ENCODE peak calls at places on chromosomes 3 and 15, in four cellular contexts. L is HepG2, A is A549, U is K562. Q is an unnamed sample.

GRCh38 chr3:149177122-149177521 is 44.5 kb downstream of the CP start:
- DNase-seq in A (no peak), U (no peak), L (no peak), Q (no peak)

GRCh38 chr3:187734841-187735240 is 10.4 kb downstream of the BCL6 start:
- DNase-seq in A (no peak), U (no peak), L (no peak), Q (no peak)

GRCh38 chr3:38453075-38453913 is at the start of gene ACVR2B:
- DNase-seq in L (peak; percentile 65), U (peak; percentile 99), A (peak; percentile 81), Q (no peak)

GRCh38 chr15:77966540-77967290 is 110.8 kb downstream of the TBC1D2B start:
- DNase-seq in L (peak; percentile 32), U (peak; percentile 66), A (peak; percentile 92), Q (no peak)

GRCh38 chr3:123636431-123636841 is 51.6 kb upstream of the HACD2 start:
- DNase-seq in U (peak; percentile 89), A (no peak), L (no peak), Q (no peak)

GRCh38 chr3:124768812-124769211 is 38.6 kb downstream of the UMPS start:
- DNase-seq in L (peak; percentile 42), A (peak; percentile 90), U (peak; percentile 44), Q (no peak)

GRCh38 chr3:192802957-192803899 is 75.9 kb upstream of the FGF12 start:
- DNase-seq in A (peak; percentile 50), U (no peak), L (peak; percentile 27), Q (no peak)

GRCh38 chr3:148861277-148861869 is 3.7 kb upstream of the CPA3 start:
- DNase-seq in A (peak; percentile 29), U (peak; percentile 49), L (peak; percentile 29), Q (no peak)

GRCh38 chr15:87570186-87570585 is 686.4 kb downstream of the NTRK3 start:
- DNase-seq in U (no peak), L (no peak), A (no peak), Q (no peak)

GRCh38 chr15:99729920-99730319 is 3.3 kb downstream of the LYSMD4 start:
- DNase-seq in L (no peak), A (no peak), U (no peak), Q (no peak)

GRCh38 chr3:151107701-151108100 is 22.2 kb downstream of the MED12L start:
- DNase-seq in L (no peak), A (no peak), U (no peak), Q (no peak)

GRCh38 chr3:187101184-187102072 is 37.9 kb downstream of the RPL39L start:
- DNase-seq in U (peak; percentile 42), A (peak; percentile 8), L (peak; percentile 43), Q (no peak)

GRCh38 chr3:27728195-27729087 is 6.3 kb upstream of the EOMES start:
- DNase-seq in U (peak; percentile 42), L (peak; percentile 29), A (no peak), Q (no peak)

GRCh38 chr15:33330931-33331330 is 20.2 kb downstream of the RYR3 start:
- DNase-seq in A (no peak), U (no peak), L (no peak), Q (no peak)

GRCh38 chr3:52456169-52456799 is 880 bp downstream of the NISCH start:
- DNase-seq in L (no peak), A (no peak), U (peak; percentile 47), Q (no peak)

GRCh38 chr3:172181936-172182708 is 142.7 kb downstream of the FNDC3B start:
- DNase-seq in U (no peak), A (no peak), L (no peak), Q (no peak)

GRCh38 chr3:119322523-119323400 is 28.6 kb downstream of the ARHGAP31 start:
- DNase-seq in A (peak; percentile 66), L (peak; percentile 56), U (peak; percentile 67), Q (peak; percentile 73)

GRCh38 chr3:170528731-170529130 is 57.1 kb downstream of the SLC7A14 start:
- DNase-seq in L (no peak), U (no peak), A (no peak), Q (no peak)

GRCh38 chr3:66561374-66561773 is 60.6 kb upstream of the LRIG1 start:
- DNase-seq in A (no peak), L (no peak), U (no peak), Q (no peak)

GRCh38 chr3:29720660-29721059 is 439.8 kb downstream of the RBMS3 start:
- DNase-seq in U (no peak), A (no peak), L (no peak), Q (no peak)

GRCh38 chr15:52288986-52289385 is 6.6 kb downstream of the MYO5C start:
- DNase-seq in U (no peak), L (no peak), A (no peak), Q (no peak)

GRCh38 chr3:113678773-113679172 is 17.7 kb downstream of the USF3 start:
- DNase-seq in L (no peak), A (no peak), U (no peak), Q (no peak)

GRCh38 chr3:126125781-126126251 is 41.9 kb upstream of the SLC41A3 start:
- DNase-seq in U (no peak), L (no peak), A (no peak), Q (no peak)
- TF ChIP-seq SMC3 in U (no peak), L (no peak), A (no peak), Q (no peak)

GRCh38 chr15:89743594-89743993 is 7.5 kb downstream of the MESP1 start:
- DNase-seq in L (no peak), U (no peak), A (no peak), Q (no peak)
- TF ChIP-seq MAX in L (no peak), U (no peak), A (no peak), Q (no peak)

DNA sequence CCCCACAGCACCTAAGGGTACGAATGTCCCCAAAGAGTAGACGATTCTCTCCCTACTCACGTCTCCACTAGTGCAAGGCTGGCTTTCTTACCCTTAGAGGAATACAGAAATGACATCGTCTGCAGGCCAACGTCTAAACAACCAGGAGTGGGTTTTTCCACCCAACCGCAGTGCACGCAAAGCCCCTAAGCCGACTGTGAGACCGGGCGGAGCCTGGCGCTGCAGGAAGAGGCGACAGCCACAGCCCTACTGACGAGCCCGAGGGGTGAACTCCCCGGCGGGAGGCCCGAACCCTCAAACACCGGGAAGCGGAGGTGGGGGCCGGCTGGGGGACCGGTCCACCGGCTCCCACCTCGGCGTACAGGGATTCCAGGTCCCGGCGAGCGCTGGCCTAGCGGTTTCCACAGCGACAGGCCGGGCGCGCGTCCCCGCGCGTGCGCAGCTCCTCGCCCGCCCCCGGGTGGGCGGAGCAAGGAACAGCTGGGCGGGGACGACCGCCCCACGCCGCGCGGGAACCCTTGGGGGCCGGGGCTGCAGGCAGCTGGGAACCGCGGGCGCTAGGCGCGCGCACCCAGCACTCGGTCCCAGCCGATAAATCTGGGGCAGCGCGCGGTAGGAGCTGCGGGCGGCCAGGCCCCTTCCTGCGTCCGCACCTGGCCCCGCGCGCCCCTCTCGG is at the start of the genes CEP19 and PIGX:
- DNase-seq in U (peak; percentile 98), A (peak; percentile 74), L (peak; percentile 60), Q (peak; percentile 67)
- H3K4me3 ChIP-seq in U (peak within 1 kb of the TSS; percentile 58), A (peak within 1 kb of the TSS; percentile 93), L (peak within 1 kb of the TSS; percentile 97), Q (peak within 1 kb of the TSS; percentile 89)

GRCh38 chr3:128316456-128316855 is 150.2 kb downstream of the DNAJB8 start:
- DNase-seq in A (no peak), L (no peak), U (no peak), Q (no peak)

GRCh38 chr3:128318275-128318920 is 148.3 kb downstream of the DNAJB8 start:
- DNase-seq in L (no peak), U (no peak), A (no peak), Q (no peak)

GRCh38 chr3:128319107-128319506 is 147.6 kb downstream of the DNAJB8 start:
- DNase-seq in U (no peak), L (no peak), A (no peak), Q (no peak)

GRCh38 chr3:128317698-128318231 is 148.9 kb downstream of the DNAJB8 start:
- DNase-seq in L (no peak), U (no peak), A (no peak), Q (no peak)

GRCh38 chr3:128317101-128317697 is 149.5 kb downstream of the DNAJB8 start:
- DNase-seq in U (no peak), A (no peak), L (no peak), Q (no peak)
- TF ChIP-seq SMC3 in U (no peak), A (no peak), L (no peak), Q (no peak)

Q was measured in GM12878.